ENCODE peak calls at places on chromosome 2, in five cellular contexts. D, N, Y, M and F are unnamed samples.
A peak's percentile ranks its signal among the peaks of the same experiment; 100 is the strongest.

GRCh38 chr2:109659356-109660045 is 45.3 kb downstream of the SOWAHC start:
- DNase-seq in D (no peak), N (no peak), Y (no peak), M (no peak), F (no peak)

GRCh38 chr2:224837558-224837957 is 121.4 kb upstream of the CCDC195 start:
- DNase-seq in D (peak; percentile 75), N (no peak), Y (no peak), M (peak; percentile 88), F (no peak)

GRCh38 chr2:24010477-24011277 is 792 bp downstream of the MFSD2B start:
- DNase-seq in D (no peak), N (no peak), Y (no peak), M (no peak), F (no peak)

GRCh38 chr2:196163285-196163684 is 8.1 kb downstream of the STK17B start:
- DNase-seq in D (no peak), N (no peak), Y (no peak), M (no peak), F (no peak)

GRCh38 chr2:100237770-100238169 is 84.5 kb downstream of the LONRF2 start:
- DNase-seq in D (no peak), N (no peak), Y (no peak), M (no peak), F (no peak)

GRCh38 chr2:120105360-120105759 is 92.5 kb downstream of the EPB41L5 start:
- DNase-seq in D (no peak), N (no peak), Y (no peak), M (no peak), F (no peak)

GRCh38 chr2:166057363-166058169 is 70.3 kb downstream of the SCN1A start:
- DNase-seq in D (peak; percentile 44), N (no peak), Y (no peak), M (peak; percentile 78), F (no peak)

GRCh38 chr2:88176352-88176952 is 6.3 kb downstream of the THNSL2 start:
- DNase-seq in D (no peak), N (no peak), Y (no peak), M (no peak), F (no peak)

GRCh38 chr2:154693941-154694340 is 4.6 kb upstream of the KCNJ3 start:
- DNase-seq in D (no peak), N (no peak), Y (no peak), M (no peak), F (no peak)

GRCh38 chr2:191376981-191377629 is 131.9 kb downstream of the MYO1B start:
- DNase-seq in D (peak; percentile 92), N (no peak), Y (no peak), M (peak; percentile 92), F (no peak)

GRCh38 chr2:24214880-24215279 is 40.0 kb downstream of the FAM228A start:
- DNase-seq in D (no peak), N (no peak), Y (no peak), M (no peak), F (no peak)